ENCODE peak calls at places on chromosomes 11 and 22, in six cellular contexts. R is breast epithelium; P is aorta; K is effector memory CD4-positive, alpha-beta T cell; F is tibial artery; D is H1. M is an unnamed sample. For H3K27me3, H3K4me1 and H3K9me3, the result is how much of the 10 kb centered on the place peaks cover.

GRCh38 chr11:102559839-102560238 is 29.3 kb upstream of the MMP7 start:
- DNase-seq in D (no peak), R (no peak), P (no peak), F (no peak), K (no peak), M (no peak)

GRCh38 chr11:16547879-16548278 is 190.6 kb upstream of the C11orf58 start:
- DNase-seq in P (no peak), R (no peak), D (no peak), K (no peak), F (no peak), M (no peak)

GRCh38 chr11:61828629-61829407 is 718 bp downstream of the FADS2 start:
- DNase-seq in F (peak), D (no peak), K (no peak), P (peak), R (no peak), M (no peak)

GRCh38 chr11:82606738-82607137 is 126.9 kb downstream of the FAM181B start:
- DNase-seq in K (no peak), R (no peak), P (no peak), D (no peak), F (no peak), M (no peak)

GRCh38 chr11:73312806-73313403 is 4.8 kb downstream of the ARHGEF17 start:
- DNase-seq in R (no peak), F (peak), K (no peak), P (no peak), D (no peak), M (no peak)

GRCh38 chr11:73528877-73529530 is 68.9 kb downstream of the FAM168A start:
- DNase-seq in D (no peak), R (no peak), F (no peak), K (no peak), P (no peak), M (no peak)

GRCh38 chr11:14059491-14059890 is 97.0 kb downstream of the SPON1 start:
- DNase-seq in R (no peak), K (no peak), P (no peak), D (no peak), F (no peak), M (no peak)

GRCh38 chr22:32396746-32397145 is 15.3 kb downstream of the RTCB start:
- DNase-seq in K (no peak), F (no peak), D (no peak), P (no peak), R (no peak), M (no peak)

GRCh38 chr22:28923826-28924732 is 40.7 kb downstream of the ZNRF3 start:
- DNase-seq in P (peak), K (no peak), R (peak), D (no peak), F (no peak), M (no peak)

GRCh38 chr11:128948583-128948982 is 5.9 kb upstream of the TP53AIP1 start:
- DNase-seq in F (no peak), P (no peak), D (no peak), R (no peak), K (no peak), M (no peak)

DNA sequence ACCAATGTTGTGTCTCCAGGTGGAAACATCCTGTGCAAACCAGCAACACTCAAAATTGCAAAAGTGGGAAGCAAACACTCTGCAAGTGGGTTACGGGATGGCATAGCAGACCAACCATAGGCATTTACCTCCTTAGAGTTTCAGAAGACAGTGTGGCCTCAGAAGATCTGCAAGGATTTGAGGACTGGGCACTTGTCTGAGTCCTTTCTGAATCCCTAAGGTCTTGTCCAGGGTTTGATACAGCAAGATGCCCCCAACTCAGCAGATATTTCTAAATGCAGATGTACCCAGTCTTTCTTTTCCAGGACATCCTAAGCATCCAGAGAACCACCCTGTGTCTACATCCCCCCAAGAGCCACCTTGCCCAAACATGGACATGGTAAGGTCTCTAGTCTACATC is 51.7 kb upstream of the SHANK2 start:
- DNase-seq in K (no peak), P (no peak), R (no peak), D (no peak), F (no peak), M (no peak)
- H3K27me3 ChIP-seq in K (under half), P (under half), R (under half), D (under half), F (under half), M (under half)

GRCh38 chr11:122162095-122162494 is 46.1 kb upstream of the BLID start:
- DNase-seq in K (no peak), D (no peak), P (no peak), R (no peak), F (no peak), M (no peak)

GRCh38 chr11:122161191-122161590 is 45.2 kb upstream of the BLID start:
- DNase-seq in K (no peak), P (no peak), D (no peak), R (no peak), F (no peak), M (no peak)

GRCh38 chr11:122165972-122166371 is 50.0 kb upstream of the BLID start:
- DNase-seq in F (no peak), R (no peak), P (no peak), D (no peak), K (no peak), M (no peak)

GRCh38 chr11:122159861-122160260 is 43.8 kb upstream of the BLID start:
- DNase-seq in R (no peak), F (no peak), P (no peak), D (no peak), K (no peak), M (no peak)

GRCh38 chr11:122163420-122163819 is 47.4 kb upstream of the BLID start:
- DNase-seq in F (no peak), D (no peak), P (no peak), K (no peak), R (no peak), M (no peak)
- H3K4me1 ChIP-seq in F (half or more), D (under half), P (under half), K (under half), R (under half), M (under half)

GRCh38 chr22:48070083-48070482 is 1307.6 kb downstream of the TBC1D22A start:
- DNase-seq in F (no peak), P (no peak), D (no peak), R (no peak), K (no peak), M (no peak)

GRCh38 chr22:48070760-48071159 is 1308.3 kb downstream of the TBC1D22A start:
- DNase-seq in R (no peak), K (no peak), D (no peak), F (no peak), P (peak), M (no peak)

GRCh38 chr22:48071305-48071704 is 1308.9 kb downstream of the TBC1D22A start:
- DNase-seq in D (no peak), P (peak), R (no peak), F (no peak), K (no peak), M (no peak)

GRCh38 chr22:48071828-48072227 is 1309.4 kb downstream of the TBC1D22A start:
- DNase-seq in P (no peak), F (no peak), D (no peak), K (no peak), R (no peak), M (no peak)

DNA sequence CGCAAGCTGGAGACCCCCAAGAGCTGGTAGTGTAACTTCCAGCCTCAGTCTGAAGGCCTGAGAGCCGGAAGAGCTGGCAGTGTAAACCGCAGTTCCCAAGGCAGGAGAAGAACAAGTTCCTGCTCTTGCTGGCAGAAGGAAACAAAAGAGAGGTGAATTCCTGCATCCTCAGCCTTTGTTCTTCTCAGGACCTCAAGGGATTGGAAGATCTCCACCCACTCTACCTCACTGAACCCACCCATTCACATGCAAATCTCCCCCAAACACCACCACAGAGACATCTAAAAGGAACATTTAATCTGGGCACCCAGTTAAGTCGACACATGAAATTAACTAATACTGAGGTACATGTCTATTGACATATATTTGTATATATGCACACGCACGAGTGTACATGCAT is 1310.3 kb downstream of the TBC1D22A start:
- DNase-seq in R (no peak), D (peak), K (no peak), F (no peak), P (no peak), M (no peak)
- H3K9me3 ChIP-seq in R (under half), D (under half), K (under half), F (under half), P (under half), M (under half)

DNA sequence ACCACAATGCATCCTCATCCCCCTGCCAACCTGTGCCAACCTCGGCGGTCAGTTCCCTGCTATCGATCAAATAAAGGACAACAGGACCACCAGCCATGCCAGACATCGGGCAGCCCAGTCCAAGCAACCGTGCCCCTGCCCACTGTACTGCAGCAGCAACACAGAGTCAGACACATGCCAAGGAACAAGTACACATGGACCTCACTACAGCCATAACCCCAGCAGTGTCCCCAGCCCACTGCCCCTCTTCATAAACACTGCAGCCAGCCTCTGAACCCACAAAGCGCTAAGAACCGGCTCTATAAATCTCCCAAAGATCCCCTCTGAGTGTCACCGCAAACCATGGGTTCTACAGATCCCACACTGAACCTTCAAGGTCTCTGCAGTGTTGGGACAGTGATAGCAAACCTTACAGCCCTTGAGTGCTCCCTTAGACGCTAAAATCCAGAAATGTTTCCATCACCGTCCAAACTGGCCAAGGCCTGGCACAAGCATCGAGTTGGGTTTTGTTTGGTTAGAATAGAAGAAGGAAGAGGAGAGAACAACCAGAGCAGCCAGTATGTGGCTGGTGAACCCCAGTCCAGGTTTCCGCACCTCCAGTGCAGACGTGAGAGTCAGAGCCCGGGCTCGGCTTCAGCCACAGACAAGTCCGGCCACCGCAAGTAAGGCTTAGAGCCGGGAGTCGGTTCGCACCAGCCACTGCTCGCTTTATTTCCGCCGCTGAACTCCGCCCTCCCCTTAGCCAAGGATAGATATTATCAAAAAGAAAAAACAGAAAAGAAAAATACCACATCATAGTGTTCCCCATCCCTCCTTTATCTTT is 7.9 kb downstream of the PAX6 start:
- DNase-seq in R (no peak), F (no peak), D (no peak), P (peak), K (no peak), M (no peak)
- H3K27me3 ChIP-seq in R (under half), F (half or more), D (half or more), P (under half), K (half or more), M (half or more)

DNA sequence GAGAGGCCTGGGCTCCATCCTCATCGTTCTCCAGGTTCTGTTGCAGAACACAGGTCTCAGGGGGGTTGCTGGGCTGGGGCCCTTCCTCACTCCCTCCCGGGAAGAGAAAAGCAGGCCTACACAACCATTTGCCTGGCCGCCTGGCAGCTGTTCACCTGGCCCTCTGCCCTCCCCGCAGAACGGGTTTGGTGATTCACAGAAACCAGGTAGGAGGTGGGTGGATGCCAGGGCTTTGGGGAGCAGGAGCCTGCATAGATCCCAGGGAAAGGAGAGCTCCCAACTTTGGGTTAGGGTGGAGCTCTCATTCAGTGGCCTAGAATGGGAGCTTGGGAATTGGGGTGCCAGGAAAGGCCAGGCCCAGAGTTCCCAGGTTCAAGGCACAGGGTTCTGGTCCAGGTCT is 995 bp downstream of the TMEM134 start:
- DNase-seq in P (no peak), R (peak), D (no peak), K (no peak), F (no peak), M (no peak)
- H3K4me1 ChIP-seq in P (under half), R (under half), D (under half), K (under half), F (half or more), M (under half)

DNA sequence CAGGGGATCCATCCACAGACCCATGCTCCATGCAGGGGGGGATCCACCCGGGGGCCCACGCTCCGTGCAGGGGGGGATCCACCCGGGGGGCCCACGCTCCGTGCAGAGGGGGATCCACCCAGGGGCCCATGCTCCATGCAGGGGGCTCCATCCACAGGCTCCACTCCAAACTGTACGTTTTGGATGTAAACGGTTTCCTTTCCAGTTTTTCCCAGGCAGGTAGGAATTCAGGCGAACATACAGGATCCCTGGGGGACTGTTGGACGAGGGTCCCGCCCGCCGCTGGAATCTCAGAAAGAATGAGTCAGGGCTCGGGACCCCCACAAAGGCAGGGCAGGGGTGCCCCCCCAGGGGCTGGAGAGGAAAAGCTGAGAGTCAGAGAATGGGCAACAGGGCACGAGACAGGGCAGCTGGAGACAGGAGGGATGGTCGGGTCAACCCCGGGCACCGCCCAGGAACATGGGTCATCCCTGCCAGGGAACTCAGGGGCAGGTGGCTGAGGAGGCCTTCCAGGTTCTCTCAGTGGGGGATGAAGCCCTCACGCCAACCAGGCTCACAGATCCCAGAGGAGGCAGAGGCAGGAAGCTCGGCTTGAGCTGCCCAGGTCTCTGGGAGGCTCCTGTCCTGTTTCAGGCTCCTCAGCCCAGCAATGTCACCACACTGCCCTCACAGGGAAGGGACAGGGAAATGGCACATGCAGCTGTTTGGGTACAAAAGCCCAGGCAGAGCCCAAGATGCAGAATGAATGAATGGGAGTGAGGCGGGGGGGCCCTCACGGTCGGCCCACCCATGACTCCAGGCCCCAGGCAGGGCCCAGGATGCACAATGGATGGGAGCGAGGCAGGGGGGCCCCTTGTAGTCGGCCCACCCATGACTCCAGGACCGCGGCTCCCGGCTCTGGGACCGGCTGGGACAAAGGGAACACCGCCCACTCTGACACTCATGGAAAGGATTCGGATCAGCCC is 200.2 kb downstream of the BRD1 start:
- DNase-seq in F (no peak), K (no peak), P (peak), R (no peak), D (no peak), M (no peak)
- H3K9me3 ChIP-seq in F (under half), K (under half), P (under half), R (under half), D (under half), M (under half)

M was measured in CD8-positive, alpha-beta memory T cell.